ENCODE peak calls at places on chromosomes 4 and X, in four cellular contexts. S is AG09319; P is gastrocnemius medialis; O is activated CD4-positive, alpha-beta T cell treated with anti-CD3 and anti-CD28 coated beads for 48 hours. E is an unnamed sample.

GRCh38 chr4:110682311-110682710 is 59.4 kb upstream of the PITX2 start:
- DNase-seq in S (no peak), P (no peak), O (no peak), E (no peak)

GRCh38 chr4:37605843-37606565 is 80.2 kb downstream of the RELL1 start:
- DNase-seq in S (no peak), P (no peak), O (no peak), E (no peak)

GRCh38 chrX:72714471-72714916 is 388 bp upstream of the PHKA1 start:
- DNase-seq in S (peak; percentile 12), P (peak; percentile 76), O (peak; percentile 9), E (peak; percentile 71)

GRCh38 chr4:174604198-174604597 is 81.9 kb upstream of the HPGD start:
- DNase-seq in S (no peak), P (no peak), O (no peak), E (no peak)

GRCh38 chrX:70176938-70177533 is at the start of gene DGAT2L6:
- DNase-seq in S (no peak), P (no peak), O (no peak), E (no peak)

GRCh38 chr4:13109536-13109935 is 374.6 kb downstream of the RAB28 start:
- DNase-seq in S (no peak), P (no peak), O (no peak), E (no peak)

GRCh38 chrX:12441376-12442128 is 303.3 kb downstream of the FRMPD4 start:
- DNase-seq in S (peak; percentile 25), P (no peak), O (no peak), E (no peak)

GRCh38 chrX:119417842-119418241 is 18.7 kb downstream of the SLC25A43 start:
- DNase-seq in S (no peak), P (no peak), O (no peak), E (no peak)

GRCh38 chr4:169241480-169241879 is 29.3 kb downstream of the SH3RF1 start:
- DNase-seq in S (no peak), P (no peak), O (no peak), E (no peak)

GRCh38 chrX:111822191-111822590 is 53.8 kb upstream of the TRPC5OS start:
- DNase-seq in S (no peak), P (no peak), O (no peak), E (no peak)

GRCh38 chrX:49165901-49166881 is 3.6 kb downstream of the MAGIX start:
- DNase-seq in S (no peak), P (peak; percentile 45), O (peak; percentile 84), E (peak; percentile 91)

GRCh38 chr4:10599574-10599973 is 85.0 kb downstream of the CLNK start:
- DNase-seq in S (no peak), P (no peak), O (no peak), E (no peak)

GRCh38 chr4:70197842-70198241 is 2.3 kb downstream of the ODAM start:
- DNase-seq in S (no peak), P (no peak), O (no peak), E (no peak)

GRCh38 chr4:108351806-108352205 is 183.1 kb upstream of the LEF1 start:
- DNase-seq in S (no peak), P (no peak), O (no peak), E (no peak)

GRCh38 chr4:78951862-78952472 is 12.7 kb upstream of the PAQR3 start:
- DNase-seq in S (peak; percentile 10), P (peak; percentile 13), O (peak; percentile 37), E (no peak)

GRCh38 chr4:102344520-102344954 is 745 bp downstream of the SLC39A8 start:
- DNase-seq in S (peak; percentile 5), P (peak; percentile 5), O (peak; percentile 82), E (peak; percentile 72)

GRCh38 chr4:40909363-40909876 is 159.7 kb downstream of the NSUN7 start:
- DNase-seq in S (peak; percentile 63), P (no peak), O (peak; percentile 72), E (no peak)

GRCh38 chr4:116180056-116180690 is 905.2 kb downstream of the TRAM1L1 start:
- DNase-seq in S (no peak), P (no peak), O (no peak), E (no peak)

GRCh38 chr4:137531121-137531520 is 1.2 kb downstream of the PCDH18 start:
- DNase-seq in S (no peak), P (no peak), O (no peak), E (no peak)

GRCh38 chrX:15856580-15856979 is 2.0 kb upstream of the AP1S2 start:
- DNase-seq in S (no peak), P (no peak), O (no peak), E (no peak)

GRCh38 chr4:101347557-101348366 is 436 bp upstream of the PPP3CA start:
- DNase-seq in S (peak; percentile 96), P (peak; percentile 99), O (peak; percentile 98), E (peak; percentile 99)

GRCh38 chrX:14758029-14758491 is 114.8 kb downstream of the FANCB start:
- DNase-seq in S (no peak), P (no peak), O (no peak), E (no peak)

GRCh38 chr4:136400829-136401228 is 1131.5 kb downstream of the PCDH18 start:
- DNase-seq in S (no peak), P (no peak), O (no peak), E (no peak)

GRCh38 chr4:140756292-140757219 is at the start of gene TBC1D9:
- DNase-seq in S (no peak), P (peak; percentile 45), O (peak; percentile 6), E (peak; percentile 76)

GRCh38 chrX:120428309-120428708 is 40.8 kb downstream of the LAMP2 start:
- DNase-seq in S (no peak), P (no peak), O (no peak), E (no peak)

GRCh38 chrX:21905209-21905735 is 35.2 kb upstream of the SMS start:
- DNase-seq in S (no peak), P (no peak), O (no peak), E (no peak)

GRCh38 chrX:110412971-110413726 is 54.5 kb downstream of the RTL9 start:
- DNase-seq in S (no peak), P (peak; percentile 7), O (peak; percentile 77), E (peak; percentile 79)

GRCh38 chr4:79083406-79084010 is 144.3 kb upstream of the PAQR3 start:
- DNase-seq in S (no peak), P (peak; percentile 80), O (no peak), E (no peak)

GRCh38 chrX:39874202-39874816 is 223.4 kb downstream of the BCOR start:
- DNase-seq in S (no peak), P (no peak), O (peak; percentile 80), E (no peak)

GRCh38 chr4:151324449-151325319 is 721 bp downstream of the SH3D19 start:
- DNase-seq in S (no peak), P (peak; percentile 70), O (peak; percentile 20), E (peak; percentile 67)

GRCh38 chr4:38100474-38101255 is 140.5 kb downstream of the PTTG2 start:
- DNase-seq in S (no peak), P (no peak), O (no peak), E (no peak)

GRCh38 chr4:38663021-38663800 is 788 bp upstream of the KLF3 start:
- DNase-seq in S (no peak), P (peak; percentile 8), O (peak; percentile 71), E (no peak)

GRCh38 chrX:135185795-135186443 is 14.7 kb upstream of the CT55 start:
- DNase-seq in S (peak; percentile 24), P (no peak), O (peak; percentile 43), E (no peak)